ENCODE peak calls at places on chromosome 17, in eight cellular contexts. M, P, J, Z, X, N, K and S are unnamed samples.

GRCh38 chr17:7111784-7112526 is 2.7 kb downstream of the ASGR2 start:
- DNase-seq in M (peak; percentile 34), P (no peak), J (no peak), Z (no peak), X (no peak), N (no peak), K (no peak), S (no peak)

GRCh38 chr17:51718945-51719344 is 439.6 kb downstream of the CA10 start:
- DNase-seq in M (no peak), P (no peak), J (no peak), Z (no peak), X (no peak), N (no peak), K (no peak), S (no peak)

GRCh38 chr17:51365090-51365489 is 104.7 kb downstream of the UTP18 start:
- DNase-seq in M (peak; percentile 6), P (peak; percentile 9), J (no peak), Z (peak; percentile 13), X (no peak), N (no peak), K (no peak), S (no peak)

GRCh38 chr17:61361084-61361483 is 38.6 kb upstream of the TBX2 start:
- DNase-seq in M (no peak), P (peak; percentile 88), J (no peak), Z (no peak), X (no peak), N (no peak), K (no peak), S (no peak)

GRCh38 chr17:64064331-64064730 is 43.9 kb upstream of the ICAM2 start:
- DNase-seq in M (no peak), P (no peak), J (no peak), Z (no peak), X (no peak), N (no peak), K (no peak), S (no peak)

GRCh38 chr17:57294629-57295501 is 38.5 kb downstream of the MSI2 start:
- DNase-seq in M (peak; percentile 70), P (no peak), J (no peak), Z (peak; percentile 52), X (no peak), N (no peak), K (no peak), S (no peak)

GRCh38 chr17:67139784-67140665 is 95.7 kb downstream of the CACNG1 start:
- DNase-seq in M (peak; percentile 18), P (peak; percentile 68), J (no peak), Z (no peak), X (no peak), N (no peak), K (no peak), S (no peak)

GRCh38 chr17:56943505-56944125 is 17.2 kb downstream of the COIL start:
- DNase-seq in M (peak; percentile 57), P (peak; percentile 27), J (no peak), Z (no peak), X (no peak), N (no peak), K (no peak), S (no peak)

GRCh38 chr17:82201498-82201910 is 11.1 kb downstream of the CCDC57 start:
- DNase-seq in M (no peak), P (no peak), J (no peak), Z (no peak), X (no peak), N (no peak), K (no peak), S (no peak)

GRCh38 chr17:31310877-31311276 is 3.0 kb downstream of the EVI2B start:
- DNase-seq in M (peak; percentile 68), P (no peak), J (no peak), Z (peak; percentile 21), X (no peak), N (no peak), K (no peak), S (no peak)

GRCh38 chr17:51848451-51848850 is 310.1 kb downstream of the CA10 start:
- DNase-seq in M (no peak), P (no peak), J (no peak), Z (no peak), X (no peak), N (no peak), K (no peak), S (no peak)

GRCh38 chr17:38896373-38896954 is 26.6 kb downstream of the LASP1 start:
- DNase-seq in M (peak; percentile 28), P (no peak), J (no peak), Z (no peak), X (no peak), N (no peak), K (no peak), S (no peak)

GRCh38 chr17:69093279-69093789 is 32.6 kb upstream of the ABCA9 start:
- DNase-seq in M (peak; percentile 6), P (no peak), J (no peak), Z (no peak), X (no peak), N (no peak), K (no peak), S (no peak)

GRCh38 chr17:82465023-82465603 is 6.6 kb downstream of the NARF start:
- DNase-seq in M (no peak), P (no peak), J (no peak), Z (no peak), X (no peak), N (no peak), K (no peak), S (no peak)

GRCh38 chr17:28488884-28489276 is 15.4 kb downstream of the SLC13A2 start:
- DNase-seq in M (no peak), P (no peak), J (no peak), Z (no peak), X (no peak), N (no peak), K (no peak), S (no peak)

GRCh38 chr17:34609210-34609609 is 29.8 kb downstream of the TMEM132E start:
- DNase-seq in M (no peak), P (no peak), J (no peak), Z (no peak), X (no peak), N (no peak), K (no peak), S (no peak)

DNA sequence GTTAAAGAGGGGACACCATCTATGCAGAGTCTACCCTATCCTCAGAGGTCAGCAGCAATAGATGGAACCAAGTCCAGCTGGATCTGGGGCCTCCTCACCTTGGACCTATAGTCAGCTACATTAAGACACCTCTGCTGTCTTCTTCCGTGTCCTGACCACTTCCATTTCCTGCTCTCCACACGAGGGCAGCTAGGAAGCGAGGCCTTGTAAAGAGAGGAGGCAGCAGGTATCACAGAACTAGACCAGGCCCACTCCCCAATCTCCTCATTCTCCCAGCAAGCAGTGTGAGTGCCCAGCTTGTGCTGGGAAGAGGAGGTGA is 14.8 kb upstream of the ST6GALNAC1 start:
- DNase-seq in M (no peak), P (no peak), J (no peak), Z (no peak), X (no peak), N (no peak), K (no peak), S (no peak)
- TF ChIP-seq CTCF in M (no peak), P (no peak), J (no peak), Z (no peak), X (no peak), N (no peak), K (no peak), S (no peak)

DNA sequence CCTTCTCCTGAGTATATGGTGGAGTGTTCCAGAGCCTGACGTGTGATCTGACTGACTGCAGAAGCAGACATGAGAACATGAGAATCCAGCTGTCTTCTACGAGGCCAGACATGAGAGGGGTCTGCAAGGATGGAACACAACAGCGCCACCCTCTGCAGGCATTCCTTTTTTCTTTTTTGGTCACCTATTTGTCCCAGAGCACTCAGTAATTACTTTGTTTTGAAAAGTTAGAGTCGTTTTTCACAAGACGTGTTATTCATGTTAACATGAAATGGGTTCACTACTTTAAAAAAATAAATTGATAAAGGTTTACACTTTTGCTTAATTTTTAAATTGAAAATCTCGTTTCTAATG is 43.8 kb upstream of the ATP2A3 start:
- DNase-seq in M (peak; percentile 24), P (no peak), J (no peak), Z (no peak), X (no peak), N (no peak), K (no peak), S (peak; percentile 16)
- TF ChIP-seq CTCF in M (no peak), P (peak; percentile 3), J (no peak), Z (no peak), X (no peak), N (no peak), K (no peak), S (no peak)

GRCh38 chr17:80588687-80589086 is 44.0 kb downstream of the RPTOR start:
- DNase-seq in M (no peak), P (no peak), J (no peak), Z (no peak), X (no peak), N (no peak), K (no peak), S (no peak)

GRCh38 chr17:80591788-80592187 is 47.1 kb downstream of the RPTOR start:
- DNase-seq in M (no peak), P (no peak), J (no peak), Z (no peak), X (no peak), N (no peak), K (no peak), S (no peak)

GRCh38 chr17:80585880-80586279 is 41.2 kb downstream of the RPTOR start:
- DNase-seq in M (peak; percentile 68), P (no peak), J (no peak), Z (no peak), X (no peak), N (no peak), K (no peak), S (no peak)

GRCh38 chr17:80584171-80584905 is 39.7 kb downstream of the RPTOR start:
- DNase-seq in M (no peak), P (no peak), J (no peak), Z (no peak), X (no peak), N (no peak), K (no peak), S (no peak)

DNA sequence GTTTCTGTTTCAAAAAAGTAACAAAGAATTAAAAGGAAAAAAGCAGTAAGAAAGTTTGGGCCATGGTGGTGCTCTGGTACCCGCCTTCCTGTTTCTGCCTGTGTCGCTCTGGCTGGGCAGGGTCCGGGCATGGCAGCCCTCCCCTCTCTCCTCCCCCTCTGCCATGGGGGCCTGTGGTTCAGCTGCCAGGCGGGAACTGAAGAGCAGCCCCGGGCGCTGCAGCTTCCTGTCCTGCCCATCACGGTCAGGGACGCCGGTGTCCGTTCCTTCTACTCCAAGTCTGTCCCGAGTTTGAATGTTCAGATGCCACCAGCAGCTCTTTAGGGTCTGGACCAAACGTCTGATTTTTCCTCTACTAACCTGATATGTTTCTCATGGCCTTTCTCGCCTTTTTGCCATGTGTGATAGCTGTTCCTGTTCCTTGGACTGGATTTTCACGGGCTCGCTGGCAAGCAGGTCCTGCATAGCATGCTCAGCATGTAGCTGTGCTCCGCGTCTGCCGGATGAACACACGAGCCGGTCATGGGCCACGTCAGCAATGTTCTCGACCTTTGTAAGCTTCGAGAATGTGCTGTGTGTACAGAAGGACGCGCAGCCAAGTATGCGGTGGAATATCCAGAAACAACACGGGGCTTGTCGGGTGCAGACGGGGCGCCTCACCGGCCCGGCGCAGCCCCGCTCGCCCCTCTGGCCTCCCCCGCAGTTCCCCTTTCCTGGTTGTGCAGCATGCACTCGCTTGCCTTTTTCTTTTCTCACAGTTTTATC is 42.0 kb downstream of the RPTOR start:
- DNase-seq in M (peak; percentile 76), P (no peak), J (no peak), Z (no peak), X (no peak), N (no peak), K (no peak), S (no peak)
- TF ChIP-seq CTCF in M (no peak), P (no peak), J (no peak), Z (no peak), X (no peak), N (no peak), K (no peak), S (no peak)

GRCh38 chr17:9676084-9676483 is 30.8 kb downstream of the USP43 start:
- DNase-seq in M (peak; percentile 18), P (no peak), J (no peak), Z (no peak), X (no peak), N (no peak), K (no peak), S (no peak)
- TF ChIP-seq CTCF in M (peak; percentile 21), P (no peak), J (no peak), Z (no peak), X (peak; percentile 59), N (peak; percentile 15), K (no peak), S (no peak)